ENCODE peak calls at places on chromosomes 2 and 18, in six cellular contexts. One of them, this sample, is unnamed.

GRCh38 chr18:24940416-24940815 is 411.6 kb downstream of the ZNF521 start:
- DNase-seq in GM23248: no peak
- DNase-seq in HEK293T: no peak
- DNase-seq in T-helper 2 cell: no peak
- DNase-seq in activated CD4-positive, alpha-beta memory T cell treated with anti-CD3 and anti-CD28 coated beads, Interleukin-2, amount 10 ng/mL, durations not matched to agents 7 days and 5 days: no peak
- DNase-seq in upper lobe of left lung: no peak
- DNase-seq in this sample: no peak

GRCh38 chr2:203594541-203594940 is 59.4 kb upstream of the RAPH1 start:
- DNase-seq in GM23248: peak; percentile 37
- DNase-seq in HEK293T: no peak
- DNase-seq in T-helper 2 cell: no peak
- DNase-seq in activated CD4-positive, alpha-beta memory T cell treated with anti-CD3 and anti-CD28 coated beads, Interleukin-2, amount 10 ng/mL, durations not matched to agents 7 days and 5 days: no peak
- DNase-seq in upper lobe of left lung: no peak
- DNase-seq in this sample: peak; percentile 28

GRCh38 chr2:231029563-231029962 is 7.8 kb upstream of the C2orf72 start:
- DNase-seq in GM23248: no peak
- DNase-seq in HEK293T: no peak
- DNase-seq in T-helper 2 cell: no peak
- DNase-seq in activated CD4-positive, alpha-beta memory T cell treated with anti-CD3 and anti-CD28 coated beads, Interleukin-2, amount 10 ng/mL, durations not matched to agents 7 days and 5 days: no peak
- DNase-seq in upper lobe of left lung: no peak
- DNase-seq in this sample: no peak

GRCh38 chr18:41150316-41150715 is 804.7 kb upstream of the PIK3C3 start:
- DNase-seq in GM23248: no peak
- DNase-seq in HEK293T: no peak
- DNase-seq in T-helper 2 cell: no peak
- DNase-seq in activated CD4-positive, alpha-beta memory T cell treated with anti-CD3 and anti-CD28 coated beads, Interleukin-2, amount 10 ng/mL, durations not matched to agents 7 days and 5 days: no peak
- DNase-seq in upper lobe of left lung: no peak
- DNase-seq in this sample: no peak

GRCh38 chr2:207180741-207181140 is 15.0 kb upstream of the KLF7 start:
- DNase-seq in GM23248: peak; percentile 43
- DNase-seq in HEK293T: no peak
- DNase-seq in T-helper 2 cell: no peak
- DNase-seq in activated CD4-positive, alpha-beta memory T cell treated with anti-CD3 and anti-CD28 coated beads, Interleukin-2, amount 10 ng/mL, durations not matched to agents 7 days and 5 days: no peak
- DNase-seq in upper lobe of left lung: no peak
- DNase-seq in this sample: no peak

GRCh38 chr18:11752116-11752911 is 63.2 kb downstream of the GNAL start:
- DNase-seq in GM23248: peak; percentile 38
- DNase-seq in HEK293T: no peak
- DNase-seq in T-helper 2 cell: no peak
- DNase-seq in activated CD4-positive, alpha-beta memory T cell treated with anti-CD3 and anti-CD28 coated beads, Interleukin-2, amount 10 ng/mL, durations not matched to agents 7 days and 5 days: no peak
- DNase-seq in upper lobe of left lung: peak; percentile 72
- DNase-seq in this sample: peak; percentile 20

GRCh38 chr2:213086566-213086965 is 64.8 kb downstream of the IKZF2 start:
- DNase-seq in GM23248: peak; percentile 8
- DNase-seq in HEK293T: no peak
- DNase-seq in T-helper 2 cell: no peak
- DNase-seq in activated CD4-positive, alpha-beta memory T cell treated with anti-CD3 and anti-CD28 coated beads, Interleukin-2, amount 10 ng/mL, durations not matched to agents 7 days and 5 days: no peak
- DNase-seq in upper lobe of left lung: no peak
- DNase-seq in this sample: peak; percentile 30

GRCh38 chr2:162477011-162477410 is 133.1 kb downstream of the GCA start:
- DNase-seq in GM23248: no peak
- DNase-seq in HEK293T: no peak
- DNase-seq in T-helper 2 cell: no peak
- DNase-seq in activated CD4-positive, alpha-beta memory T cell treated with anti-CD3 and anti-CD28 coated beads, Interleukin-2, amount 10 ng/mL, durations not matched to agents 7 days and 5 days: no peak
- DNase-seq in upper lobe of left lung: no peak
- DNase-seq in this sample: no peak

GRCh38 chr2:222747526-222748160 is 76.2 kb downstream of the MOGAT1 start:
- DNase-seq in GM23248: no peak
- DNase-seq in HEK293T: no peak
- DNase-seq in T-helper 2 cell: no peak
- DNase-seq in activated CD4-positive, alpha-beta memory T cell treated with anti-CD3 and anti-CD28 coated beads, Interleukin-2, amount 10 ng/mL, durations not matched to agents 7 days and 5 days: peak; percentile 26
- DNase-seq in upper lobe of left lung: no peak
- DNase-seq in this sample: no peak

GRCh38 chr2:123785332-123785731 is 239.8 kb upstream of the CNTNAP5 start:
- DNase-seq in GM23248: no peak
- DNase-seq in HEK293T: no peak
- DNase-seq in T-helper 2 cell: no peak
- DNase-seq in activated CD4-positive, alpha-beta memory T cell treated with anti-CD3 and anti-CD28 coated beads, Interleukin-2, amount 10 ng/mL, durations not matched to agents 7 days and 5 days: no peak
- DNase-seq in upper lobe of left lung: no peak
- DNase-seq in this sample: no peak

GRCh38 chr18:74546007-74546406 is 11.7 kb downstream of the CNDP1 start:
- DNase-seq in GM23248: no peak
- DNase-seq in HEK293T: no peak
- DNase-seq in T-helper 2 cell: no peak
- DNase-seq in activated CD4-positive, alpha-beta memory T cell treated with anti-CD3 and anti-CD28 coated beads, Interleukin-2, amount 10 ng/mL, durations not matched to agents 7 days and 5 days: no peak
- DNase-seq in upper lobe of left lung: no peak
- DNase-seq in this sample: no peak

GRCh38 chr2:20631617-20632307 is 19.1 kb downstream of the HS1BP3 start:
- DNase-seq in GM23248: no peak
- DNase-seq in HEK293T: no peak
- DNase-seq in T-helper 2 cell: no peak
- DNase-seq in activated CD4-positive, alpha-beta memory T cell treated with anti-CD3 and anti-CD28 coated beads, Interleukin-2, amount 10 ng/mL, durations not matched to agents 7 days and 5 days: no peak
- DNase-seq in upper lobe of left lung: no peak
- DNase-seq in this sample: no peak